ENCODE peak calls at places on chromosomes 3 and 15, in four cellular contexts. W is RWPE1, F is ovary, B is lung. Z is an unnamed sample.

GRCh38 chr3:78873641-78874040 is 894.2 kb downstream of the ROBO1 start:
- DNase-seq in W (no peak), F (no peak), B (no peak), Z (no peak)

GRCh38 chr3:178088930-178089329 is 447.3 kb upstream of the KCNMB2 start:
- DNase-seq in W (no peak), F (no peak), B (no peak), Z (no peak)

GRCh38 chr3:14440531-14441239 is 38.3 kb downstream of the SLC6A6 start:
- DNase-seq in W (no peak), F (no peak), B (no peak), Z (no peak)

GRCh38 chr3:100458814-100459213 is 33.6 kb upstream of the TMEM45A start:
- DNase-seq in W (no peak), F (no peak), B (no peak), Z (no peak)

GRCh38 chr3:174767853-174768382 is 91.2 kb upstream of the NAALADL2 start:
- DNase-seq in W (no peak), F (no peak), B (no peak), Z (no peak)

GRCh38 chr3:46917257-46917656 is 39.7 kb downstream of the PTH1R start:
- DNase-seq in W (no peak), F (no peak), B (no peak), Z (no peak)

GRCh38 chr3:78629544-78629943 is 1138.3 kb downstream of the ROBO1 start:
- DNase-seq in W (no peak), F (no peak), B (no peak), Z (no peak)

GRCh38 chr3:46280105-46280797 is 38.0 kb downstream of the CCR3 start:
- DNase-seq in W (peak; percentile 52), F (no peak), B (peak; percentile 45), Z (no peak)

GRCh38 chr15:36844453-36845094 is 255.8 kb downstream of the MEIS2 start:
- DNase-seq in W (no peak), F (no peak), B (no peak), Z (no peak)

GRCh38 chr15:74584779-74585178 is 30.9 kb upstream of the CLK3 start:
- DNase-seq in W (no peak), F (no peak), B (no peak), Z (no peak)

GRCh38 chr15:44194397-44195150 is 497 bp downstream of the FRMD5 start:
- DNase-seq in W (peak; percentile 69), F (no peak), B (no peak), Z (peak; percentile 70)

GRCh38 chr3:55166577-55167555 is 239.0 kb upstream of the LRTM1 start:
- DNase-seq in W (no peak), F (no peak), B (no peak), Z (no peak)

GRCh38 chr3:171615281-171615680 is 155.1 kb upstream of the TNIK start:
- DNase-seq in W (no peak), F (no peak), B (no peak), Z (no peak)

GRCh38 chr3:58955308-58955707 is 94.5 kb downstream of the CFAP20DC start:
- DNase-seq in W (no peak), F (no peak), B (no peak), Z (no peak)

GRCh38 chr15:81038975-81039607 is 38.4 kb downstream of the TLNRD1 start:
- DNase-seq in W (peak; percentile 38), F (no peak), B (no peak), Z (no peak)

GRCh38 chr3:5466752-5467151 is 279.2 kb downstream of the EDEM1 start:
- DNase-seq in W (no peak), F (no peak), B (no peak), Z (no peak)

GRCh38 chr15:33964665-33965040 is 3.6 kb upstream of the CHRM5 start:
- DNase-seq in W (no peak), F (no peak), B (no peak), Z (no peak)

GRCh38 chr15:44550256-44550655 is 13.3 kb downstream of the EIF3J start:
- DNase-seq in W (no peak), F (no peak), B (no peak), Z (no peak)

GRCh38 chr15:51314391-51315337 is 23.7 kb downstream of the CYP19A1 start:
- DNase-seq in W (no peak), F (no peak), B (no peak), Z (no peak)

GRCh38 chr15:42092666-42093445 is 1.5 kb downstream of the PLA2G4D start:
- DNase-seq in W (no peak), F (no peak), B (no peak), Z (no peak)

GRCh38 chr3:12780776-12781175 is 15.7 kb upstream of the CAND2 start:
- DNase-seq in W (no peak), F (no peak), B (no peak), Z (no peak)

GRCh38 chr15:69027976-69028518 is 13.6 kb downstream of the NOX5 start:
- DNase-seq in W (no peak), F (no peak), B (peak; percentile 17), Z (no peak)

GRCh38 chr3:120726784-120727183 is 15.5 kb downstream of the RABL3 start:
- DNase-seq in W (no peak), F (no peak), B (no peak), Z (no peak)

GRCh38 chr3:23776352-23776891 is 29.3 kb upstream of the UBE2E1 start:
- DNase-seq in W (no peak), F (no peak), B (no peak), Z (no peak)

GRCh38 chr15:84822774-84823579 is 5.8 kb downstream of the ALPK3 start:
- DNase-seq in W (no peak), F (no peak), B (no peak), Z (no peak)

GRCh38 chr15:55322452-55322851 is 3.4 kb downstream of the PIGB start:
- DNase-seq in W (no peak), F (no peak), B (no peak), Z (no peak)

GRCh38 chr15:55319537-55320325 is 709 bp downstream of the PIGB start:
- DNase-seq in W (no peak), F (peak; percentile 22), B (no peak), Z (no peak)

GRCh38 chr15:55320963-55321362 is 1.9 kb downstream of the PIGB start:
- DNase-seq in W (no peak), F (no peak), B (no peak), Z (no peak)

GRCh38 chr15:55318588-55319494 is at the start of the genes PIGB and PIGBOS1:
- DNase-seq in W (peak; percentile 80), F (peak; percentile 81), B (peak; percentile 85), Z (peak; percentile 82)
- TF ChIP-seq CTCF in W (no peak), F (no peak), B (no peak), Z (peak; percentile 52)

GRCh38 chr15:77898811-77899730 is 178.4 kb downstream of the TBC1D2B start:
- DNase-seq in W (no peak), F (no peak), B (no peak), Z (no peak)

GRCh38 chr15:77904901-77905300 is 172.6 kb downstream of the TBC1D2B start:
- DNase-seq in W (no peak), F (no peak), B (no peak), Z (no peak)

GRCh38 chr15:77904436-77904821 is 173.1 kb downstream of the TBC1D2B start:
- DNase-seq in W (no peak), F (no peak), B (no peak), Z (no peak)

GRCh38 chr15:77901251-77901881 is 176.1 kb downstream of the TBC1D2B start:
- DNase-seq in W (no peak), F (no peak), B (no peak), Z (no peak)

DNA sequence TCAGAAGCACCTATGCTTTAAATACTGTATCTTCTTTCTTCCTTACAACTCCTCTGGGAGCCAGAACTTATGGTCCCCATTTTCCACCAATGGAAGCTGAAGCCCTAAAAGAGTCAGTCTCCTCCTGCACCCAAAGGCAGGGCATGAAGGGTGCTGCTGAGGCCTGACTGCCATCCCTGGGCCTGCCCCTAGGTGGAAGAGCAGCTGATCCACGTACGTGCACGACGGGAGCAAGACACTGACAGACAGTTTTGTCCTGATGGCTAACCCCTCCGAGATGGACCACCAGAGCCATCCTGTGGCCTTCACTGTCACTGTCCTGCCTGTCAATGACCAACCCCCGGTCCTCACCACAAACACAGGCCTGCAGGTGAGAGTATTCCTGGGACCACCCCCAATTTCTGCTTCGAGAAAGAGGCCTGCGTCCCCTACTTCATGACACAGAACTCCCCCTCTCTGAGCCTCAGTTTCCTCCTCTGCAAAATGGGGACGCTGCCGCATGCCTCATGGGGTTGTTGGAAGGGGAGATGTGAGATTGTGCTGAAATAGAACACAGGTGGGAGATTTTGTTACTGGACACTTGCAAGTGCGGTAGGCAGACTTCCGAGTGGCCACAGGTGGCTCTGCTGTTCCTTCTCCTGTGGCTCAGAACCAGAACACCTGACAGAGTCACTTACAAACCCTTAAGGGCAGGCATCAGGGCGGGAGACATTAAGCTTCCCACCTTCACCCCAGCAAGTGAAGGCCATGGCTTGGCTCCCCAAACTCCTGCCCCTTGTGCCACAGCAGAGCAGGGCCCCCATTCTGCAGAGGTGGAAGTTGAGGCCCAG is 175.4 kb downstream of the TBC1D2B start:
- DNase-seq in W (no peak), F (no peak), B (no peak), Z (no peak)
- TF ChIP-seq CTCF in W (no peak), F (no peak), B (no peak), Z (peak; percentile 44)

DNA sequence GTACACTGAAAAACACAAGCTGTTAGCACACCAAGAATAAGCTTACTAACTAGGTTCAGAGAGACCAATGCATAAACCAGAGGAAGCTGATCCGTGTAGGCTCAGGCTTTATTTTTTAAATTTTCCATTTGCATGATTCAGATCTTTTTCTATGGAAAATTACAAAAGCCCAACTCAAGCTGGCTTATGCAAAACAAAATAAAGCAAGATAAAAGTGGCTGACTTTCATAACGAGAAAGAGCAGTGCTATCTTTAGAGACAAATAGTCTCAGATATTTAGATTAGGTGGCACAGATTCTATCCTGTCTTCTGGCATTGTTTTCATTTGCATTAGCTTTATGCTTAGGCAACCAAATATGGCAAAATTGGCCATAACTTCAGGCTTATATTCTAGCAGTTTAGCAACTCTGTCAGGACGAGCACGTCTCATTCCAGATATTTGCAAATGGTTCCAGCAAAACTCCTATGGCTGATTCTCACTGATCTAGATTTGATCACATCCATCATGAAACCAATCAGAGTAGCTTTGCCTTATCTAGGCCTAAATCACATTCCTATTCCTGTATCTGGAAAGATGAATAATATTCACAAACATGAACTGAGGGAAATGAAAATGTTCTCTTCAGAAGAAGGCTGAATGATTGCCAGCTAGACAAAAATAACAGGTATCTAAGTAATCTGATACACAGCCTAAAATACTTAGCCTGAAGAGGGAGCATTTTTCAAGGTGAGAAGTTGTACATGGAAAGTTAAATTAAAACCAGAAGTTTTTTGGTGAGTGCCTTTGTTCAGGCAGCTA is 216.4 kb upstream of the DPPA4 start:
- DNase-seq in W (no peak), F (no peak), B (no peak), Z (no peak)
- TF ChIP-seq CTCF in W (no peak), F (no peak), B (no peak), Z (no peak)

GRCh38 chr15:29935296-29936020 is 113.2 kb upstream of the TJP1 start:
- DNase-seq in W (no peak), F (no peak), B (no peak), Z (peak; percentile 20)
- TF ChIP-seq CTCF in W (no peak), F (no peak), B (no peak), Z (no peak)

GRCh38 chr3:42710323-42711021 is 7.9 kb upstream of the HHATL start:
- DNase-seq in W (no peak), F (peak; percentile 4), B (no peak), Z (no peak)

GRCh38 chr3:42713747-42714146 is 11.1 kb upstream of the HHATL start:
- DNase-seq in W (no peak), F (peak; percentile 2), B (no peak), Z (no peak)

GRCh38 chr3:42712716-42713372 is 10.2 kb upstream of the HHATL start:
- DNase-seq in W (no peak), F (peak; percentile 6), B (no peak), Z (peak; percentile 52)

GRCh38 chr3:42712344-42712648 is 9.7 kb upstream of the HHATL start:
- DNase-seq in W (no peak), F (no peak), B (no peak), Z (peak; percentile 44)

GRCh38 chr3:42711491-42712343 is 9.1 kb upstream of the HHATL start:
- DNase-seq in W (no peak), F (peak; percentile 6), B (no peak), Z (peak; percentile 37)
- TF ChIP-seq CTCF in W (no peak), F (no peak), B (no peak), Z (no peak)

Z was measured in type B pancreatic cell.